ENCODE peak calls at places on chromosomes 3 and 15, in four cellular contexts. H is sigmoid colon, F is K562, N is upper lobe of left lung. M is an unnamed sample.

GRCh38 chr3:115062009-115062408 is 85.1 kb downstream of the ZBTB20 start:
- DNase-seq in F (no peak), H (no peak), N (no peak), M (no peak)

GRCh38 chr15:66701422-66702034 is 508 bp upstream of the SMAD6 start:
- DNase-seq in F (no peak), N (no peak), H (peak; percentile 73), M (no peak)

GRCh38 chr15:44066211-44066827 is 128.8 kb downstream of the FRMD5 start:
- DNase-seq in F (peak; percentile 61), N (no peak), H (no peak), M (no peak)

GRCh38 chr15:60972866-60973265 is 256.2 kb downstream of the RORA start:
- DNase-seq in H (no peak), F (no peak), N (no peak), M (no peak)

GRCh38 chr3:161913786-161914389 is 417.3 kb downstream of the OTOL1 start:
- DNase-seq in H (no peak), N (no peak), F (no peak), M (no peak)

GRCh38 chr15:92205255-92205739 is 188.4 kb upstream of the ST8SIA2 start:
- DNase-seq in H (no peak), N (no peak), F (no peak), M (no peak)

GRCh38 chr3:45597166-45597565 is 2.6 kb downstream of the LIMD1 start:
- DNase-seq in N (no peak), H (no peak), F (no peak), M (no peak)

GRCh38 chr3:102037791-102038190 is 188.5 kb downstream of the NFKBIZ start:
- DNase-seq in N (no peak), H (no peak), F (no peak), M (no peak)

GRCh38 chr3:5197022-5197421 is 9.5 kb downstream of the EDEM1 start:
- DNase-seq in H (no peak), N (no peak), F (no peak), M (no peak)

GRCh38 chr3:122590581-122590980 is 13.1 kb downstream of the PARP15 start:
- DNase-seq in F (no peak), N (no peak), H (no peak), M (no peak)

GRCh38 chr3:170531557-170532335 is 54.1 kb downstream of the SLC7A14 start:
- DNase-seq in N (no peak), F (no peak), H (peak; percentile 79), M (no peak)

GRCh38 chr15:31202953-31203352 is 101.4 kb upstream of the TRPM1 start:
- DNase-seq in N (no peak), H (no peak), F (no peak), M (no peak)

GRCh38 chr3:30544811-30545210 is 61.6 kb upstream of the TGFBR2 start:
- DNase-seq in N (no peak), F (no peak), H (peak; percentile 69), M (no peak)

GRCh38 chr3:45832691-45833090 is 9.2 kb downstream of the LZTFL1 start:
- DNase-seq in F (no peak), H (no peak), N (no peak), M (no peak)

GRCh38 chr3:46574263-46574662 is 8.2 kb upstream of the LRRC2 start:
- DNase-seq in F (no peak), H (no peak), N (no peak), M (no peak)

GRCh38 chr15:60134609-60135008 is 130.5 kb downstream of the FOXB1 start:
- DNase-seq in N (no peak), F (no peak), H (no peak), M (no peak)

GRCh38 chr3:79906106-79906505 is 138.3 kb upstream of the ROBO1 start:
- DNase-seq in N (no peak), H (no peak), F (no peak), M (no peak)

GRCh38 chr3:178245385-178245778 is 290.9 kb upstream of the KCNMB2 start:
- DNase-seq in H (no peak), F (no peak), N (no peak), M (no peak)

GRCh38 chr15:48937886-48938285 is 25.8 kb downstream of the SHC4 start:
- DNase-seq in N (no peak), F (no peak), H (no peak), M (no peak)

GRCh38 chr15:87756072-87756471 is 500.5 kb downstream of the NTRK3 start:
- DNase-seq in F (no peak), H (no peak), N (no peak), M (no peak)

GRCh38 chr3:11145888-11146287 is 8.4 kb upstream of the HRH1 start:
- DNase-seq in H (no peak), N (no peak), F (no peak), M (no peak)

GRCh38 chr15:81294501-81294850 is 29.5 kb downstream of the STARD5 start:
- DNase-seq in F (no peak), N (no peak), H (no peak), M (no peak)

GRCh38 chr3:195401959-195402358 is 40.9 kb downstream of the ACAP2 start:
- DNase-seq in N (no peak), F (no peak), H (no peak), M (no peak)

GRCh38 chr3:43893721-43894120 is 203.0 kb downstream of the ABHD5 start:
- DNase-seq in N (no peak), F (no peak), H (no peak), M (no peak)

GRCh38 chr3:158809642-158810041 is 7.8 kb downstream of the MFSD1 start:
- DNase-seq in H (no peak), F (no peak), N (no peak), M (no peak)

GRCh38 chr15:39453500-39454073 is 127.3 kb upstream of the THBS1 start:
- DNase-seq in F (no peak), H (no peak), N (no peak), M (no peak)

GRCh38 chr15:98548172-98548971 is 100.0 kb upstream of the IGF1R start:
- DNase-seq in N (peak; percentile 93), H (peak; percentile 93), F (no peak), M (peak; percentile 33)

GRCh38 chr15:63502843-63503738 is 1.3 kb upstream of the USP3 start:
- DNase-seq in N (peak; percentile 81), F (peak; percentile 71), H (peak; percentile 95), M (peak; percentile 88)

GRCh38 chr3:195591220-195591619 is 7.5 kb upstream of the APOD start:
- DNase-seq in H (no peak), N (no peak), F (no peak), M (no peak)

GRCh38 chr15:35088329-35088728 is 3.2 kb upstream of the NANOGP8 start:
- DNase-seq in N (no peak), H (no peak), F (no peak), M (no peak)

GRCh38 chr3:134020135-134020680 is 9.5 kb downstream of the SLCO2A1 start:
- DNase-seq in F (no peak), H (no peak), N (peak; percentile 22), M (no peak)

GRCh38 chr3:134378384-134378783 is 4.1 kb upstream of the AMOTL2 start:
- DNase-seq in N (no peak), F (peak; percentile 33), H (peak; percentile 74), M (peak; percentile 51)

GRCh38 chr3:67094769-67095168 is 96.7 kb downstream of the KBTBD8 start:
- DNase-seq in H (peak; percentile 63), F (no peak), N (no peak), M (no peak)

GRCh38 chr15:99100245-99101173 is 4.4 kb upstream of the SYNM start:
- DNase-seq in H (peak; percentile 94), N (peak; percentile 93), F (peak; percentile 72), M (peak; percentile 87)

GRCh38 chr3:166444756-166445155 is 607.5 kb upstream of the BCHE start:
- DNase-seq in F (no peak), H (no peak), N (peak; percentile 27), M (peak; percentile 35)

GRCh38 chr3:13727890-13728289 is 152.0 kb downstream of the WNT7A start:
- DNase-seq in F (no peak), N (no peak), H (no peak), M (no peak)

GRCh38 chr3:126521122-126521891 is 2.6 kb upstream of the CHST13 start:
- DNase-seq in F (no peak), H (peak; percentile 60), N (no peak), M (no peak)

DNA sequence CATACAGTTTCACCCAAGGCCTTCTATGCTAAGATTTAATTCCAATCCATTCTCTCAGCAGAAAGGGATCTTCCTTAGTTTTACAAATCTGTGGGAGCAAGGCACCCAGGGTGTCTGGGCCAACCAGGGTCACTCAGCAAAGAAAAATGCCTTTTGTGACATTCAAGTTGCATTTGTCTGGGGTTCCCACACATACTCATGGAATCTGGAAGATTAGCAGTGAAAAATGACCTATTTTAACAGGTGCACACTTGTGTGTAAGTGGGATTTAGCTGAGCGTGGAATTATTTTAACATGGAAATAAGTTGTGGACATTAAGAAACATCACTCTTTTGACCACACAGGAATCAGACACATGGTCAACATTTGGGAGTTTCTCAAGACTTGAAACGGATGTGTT is 234.8 kb downstream of the OPA1 start:
- DNase-seq in N (no peak), H (no peak), F (no peak), M (no peak)
- TF ChIP-seq CTCF in N (no peak), H (no peak), F (no peak), M (no peak)

GRCh38 chr15:79047676-79048439 is 42.7 kb downstream of the RASGRF1 start:
- DNase-seq in F (no peak), N (no peak), H (peak; percentile 56), M (no peak)
- TF ChIP-seq POLR2AphosphoS5 in F (no peak), N (no peak), H (no peak), M (no peak)

DNA sequence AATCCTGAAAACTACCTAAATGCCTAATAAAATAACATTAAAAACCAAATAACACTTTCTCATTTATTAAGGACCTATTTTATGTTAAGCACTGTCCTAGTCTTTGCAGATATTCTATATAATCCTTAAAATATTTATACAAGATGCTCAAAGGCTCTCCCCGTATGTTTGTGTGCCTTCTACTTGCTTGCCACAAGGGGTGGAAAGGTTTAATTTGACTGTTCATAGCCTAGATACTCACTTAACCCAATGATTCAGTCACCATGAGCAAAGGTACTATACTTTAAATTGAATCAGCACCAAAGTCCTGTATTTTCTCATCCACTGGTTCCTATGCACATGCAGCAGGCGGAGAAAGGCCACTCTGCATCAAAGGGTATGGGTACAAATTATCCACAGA is 32.0 kb downstream of the LSAMP start:
- DNase-seq in N (no peak), F (no peak), H (no peak), M (no peak)
- H3K4me1 ChIP-seq in N (no peaks in the 10 kb centered on the region), F (no peaks in the 10 kb centered on the region), H (peaks cover 20% of the 10 kb centered on the region), M (no peaks in the 10 kb centered on the region)

DNA sequence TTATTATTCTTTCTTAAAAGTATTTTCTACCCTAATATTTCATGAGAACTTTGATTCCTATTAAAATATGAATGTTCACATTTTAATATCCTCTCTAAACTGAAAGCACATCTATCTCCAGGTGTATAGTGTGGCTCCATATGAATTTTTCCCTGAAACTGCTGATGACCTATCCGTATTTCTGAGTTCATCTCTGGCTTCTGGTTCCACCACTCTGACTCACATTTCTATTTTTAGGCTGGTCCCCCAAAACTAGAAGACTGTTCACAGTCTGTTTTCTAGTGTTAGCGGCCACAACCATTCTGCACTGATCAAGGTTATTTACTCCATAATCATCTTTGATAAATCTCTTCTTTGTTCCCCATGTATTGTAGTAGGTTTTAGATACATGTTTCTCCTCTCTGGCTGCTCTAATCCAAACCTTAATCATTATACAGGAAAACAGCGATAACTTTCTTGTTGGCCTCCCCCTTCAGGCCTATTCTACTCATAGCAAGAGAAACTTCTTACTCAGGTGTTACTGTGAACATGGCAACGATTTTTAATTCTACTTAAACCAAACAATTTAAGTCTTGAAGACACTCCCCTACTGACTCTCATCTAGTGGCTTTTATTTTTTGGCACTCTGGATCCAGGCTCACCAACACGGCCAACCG is 12.8 kb downstream of the ADPGK start:
- DNase-seq in F (peak; percentile 27), N (no peak), H (no peak), M (no peak)
- TF ChIP-seq CTCF in F (no peak), N (no peak), H (no peak), M (no peak)